ENCODE peak calls at places on chromosome 21, in ten cellular contexts. One of them, this sample, is unnamed.

GRCh38 chr21:23695449-23695848 is 1911.8 kb downstream of the MRPL39 start:
- DNase-seq in pons: no peak
- DNase-seq in HTR-8/SVneo: no peak
- DNase-seq in 8988T: no peak
- DNase-seq in fibroblast of lung: no peak
- DNase-seq in RPMI7951: no peak
- DNase-seq in H9: no peak
- DNase-seq in HS-5: no peak
- DNase-seq in activated CD8-positive, alpha-beta memory T cell treated with anti-CD3 and anti-CD28 coated beads, Interleukin-2, amount 50 U/mL, for 4 hours: no peak
- DNase-seq in left ventricle myocardium superior: no peak
- DNase-seq in this sample: no peak

GRCh38 chr21:41739936-41740335 is 26.9 kb downstream of the RIPK4 start:
- DNase-seq in fibroblast of lung: no peak
- DNase-seq in pons: no peak
- DNase-seq in H9: no peak
- DNase-seq in RPMI7951: no peak
- DNase-seq in HTR-8/SVneo: no peak
- DNase-seq in activated CD8-positive, alpha-beta memory T cell treated with anti-CD3 and anti-CD28 coated beads, Interleukin-2, amount 50 U/mL, for 4 hours: no peak
- DNase-seq in 8988T: no peak
- DNase-seq in left ventricle myocardium superior: no peak
- DNase-seq in HS-5: no peak
- DNase-seq in this sample: no peak

GRCh38 chr21:35578831-35579470 is 481.4 kb downstream of the SETD4 start:
- DNase-seq in left ventricle myocardium superior: no peak
- DNase-seq in fibroblast of lung: peak; percentile 68
- DNase-seq in RPMI7951: peak; percentile 63
- DNase-seq in 8988T: no peak
- DNase-seq in H9: no peak
- DNase-seq in HS-5: no peak
- DNase-seq in HTR-8/SVneo: no peak
- DNase-seq in pons: no peak
- DNase-seq in activated CD8-positive, alpha-beta memory T cell treated with anti-CD3 and anti-CD28 coated beads, Interleukin-2, amount 50 U/mL, for 4 hours: no peak
- DNase-seq in this sample: no peak

GRCh38 chr21:44993321-44994015 is 53.6 kb downstream of the SLX9 start:
- DNase-seq in left ventricle myocardium superior: peak; percentile 31
- DNase-seq in H9: no peak
- DNase-seq in activated CD8-positive, alpha-beta memory T cell treated with anti-CD3 and anti-CD28 coated beads, Interleukin-2, amount 50 U/mL, for 4 hours: no peak
- DNase-seq in HTR-8/SVneo: no peak
- DNase-seq in HS-5: no peak
- DNase-seq in fibroblast of lung: no peak
- DNase-seq in pons: no peak
- DNase-seq in 8988T: no peak
- DNase-seq in RPMI7951: no peak
- DNase-seq in this sample: no peak

GRCh38 chr21:28516996-28517592 is 475.6 kb downstream of the LTN1 start:
- DNase-seq in pons: peak; percentile 54
- DNase-seq in H9: peak; percentile 92
- DNase-seq in RPMI7951: peak; percentile 2
- DNase-seq in HS-5: no peak
- DNase-seq in activated CD8-positive, alpha-beta memory T cell treated with anti-CD3 and anti-CD28 coated beads, Interleukin-2, amount 50 U/mL, for 4 hours: peak; percentile 60
- DNase-seq in HTR-8/SVneo: peak; percentile 36
- DNase-seq in left ventricle myocardium superior: peak; percentile 79
- DNase-seq in 8988T: peak; percentile 4
- DNase-seq in fibroblast of lung: peak; percentile 47
- DNase-seq in this sample: no peak

GRCh38 chr21:43289966-43290365 is 121.2 kb downstream of the CRYAA start:
- DNase-seq in pons: no peak
- DNase-seq in HS-5: no peak
- DNase-seq in activated CD8-positive, alpha-beta memory T cell treated with anti-CD3 and anti-CD28 coated beads, Interleukin-2, amount 50 U/mL, for 4 hours: no peak
- DNase-seq in fibroblast of lung: no peak
- DNase-seq in RPMI7951: no peak
- DNase-seq in 8988T: no peak
- DNase-seq in HTR-8/SVneo: no peak
- DNase-seq in left ventricle myocardium superior: peak; percentile 8
- DNase-seq in H9: no peak
- DNase-seq in this sample: no peak

GRCh38 chr21:46594276-46594675 is 10.6 kb downstream of the S100B start:
- DNase-seq in activated CD8-positive, alpha-beta memory T cell treated with anti-CD3 and anti-CD28 coated beads, Interleukin-2, amount 50 U/mL, for 4 hours: no peak
- DNase-seq in RPMI7951: no peak
- DNase-seq in left ventricle myocardium superior: no peak
- DNase-seq in pons: no peak
- DNase-seq in fibroblast of lung: no peak
- DNase-seq in HS-5: no peak
- DNase-seq in HTR-8/SVneo: no peak
- DNase-seq in 8988T: no peak
- DNase-seq in H9: no peak
- DNase-seq in this sample: no peak

GRCh38 chr21:45497846-45498645 is 44.2 kb downstream of the SLC19A1 start:
- DNase-seq in H9: no peak
- DNase-seq in 8988T: no peak
- DNase-seq in pons: no peak
- DNase-seq in left ventricle myocardium superior: peak; percentile 26
- DNase-seq in fibroblast of lung: no peak
- DNase-seq in RPMI7951: no peak
- DNase-seq in HTR-8/SVneo: no peak
- DNase-seq in HS-5: no peak
- DNase-seq in activated CD8-positive, alpha-beta memory T cell treated with anti-CD3 and anti-CD28 coated beads, Interleukin-2, amount 50 U/mL, for 4 hours: peak; percentile 12
- DNase-seq in this sample: no peak

GRCh38 chr21:44525431-44526095 is 14.4 kb downstream of the KRTAP10-1 start:
- DNase-seq in activated CD8-positive, alpha-beta memory T cell treated with anti-CD3 and anti-CD28 coated beads, Interleukin-2, amount 50 U/mL, for 4 hours: peak; percentile 4
- DNase-seq in fibroblast of lung: no peak
- DNase-seq in left ventricle myocardium superior: peak; percentile 20
- DNase-seq in RPMI7951: no peak
- DNase-seq in HTR-8/SVneo: no peak
- DNase-seq in HS-5: no peak
- DNase-seq in pons: no peak
- DNase-seq in H9: peak; percentile 27
- DNase-seq in 8988T: no peak
- DNase-seq in this sample: no peak

GRCh38 chr21:46503922-46504539 is 45.3 kb downstream of the DIP2A start:
- DNase-seq in 8988T: no peak
- DNase-seq in fibroblast of lung: no peak
- DNase-seq in pons: no peak
- DNase-seq in HTR-8/SVneo: no peak
- DNase-seq in RPMI7951: no peak
- DNase-seq in H9: no peak
- DNase-seq in left ventricle myocardium superior: no peak
- DNase-seq in HS-5: no peak
- DNase-seq in activated CD8-positive, alpha-beta memory T cell treated with anti-CD3 and anti-CD28 coated beads, Interleukin-2, amount 50 U/mL, for 4 hours: no peak
- DNase-seq in this sample: no peak

GRCh38 chr21:16269497-16269896 is 539.7 kb downstream of the USP25 start:
- DNase-seq in HTR-8/SVneo: no peak
- DNase-seq in pons: no peak
- DNase-seq in H9: no peak
- DNase-seq in HS-5: no peak
- DNase-seq in left ventricle myocardium superior: no peak
- DNase-seq in RPMI7951: no peak
- DNase-seq in activated CD8-positive, alpha-beta memory T cell treated with anti-CD3 and anti-CD28 coated beads, Interleukin-2, amount 50 U/mL, for 4 hours: no peak
- DNase-seq in fibroblast of lung: no peak
- DNase-seq in 8988T: no peak
- DNase-seq in this sample: no peak

GRCh38 chr21:14690886-14691285 is 144.8 kb upstream of the SAMSN1 start:
- DNase-seq in pons: no peak
- DNase-seq in RPMI7951: no peak
- DNase-seq in H9: no peak
- DNase-seq in HS-5: no peak
- DNase-seq in activated CD8-positive, alpha-beta memory T cell treated with anti-CD3 and anti-CD28 coated beads, Interleukin-2, amount 50 U/mL, for 4 hours: no peak
- DNase-seq in HTR-8/SVneo: no peak
- DNase-seq in fibroblast of lung: no peak
- DNase-seq in 8988T: no peak
- DNase-seq in left ventricle myocardium superior: no peak
- DNase-seq in this sample: no peak

GRCh38 chr21:45644041-45644906 is 749 bp downstream of the PCBP3 start:
- DNase-seq in fibroblast of lung: no peak
- DNase-seq in HS-5: no peak
- DNase-seq in RPMI7951: peak; percentile 35
- DNase-seq in activated CD8-positive, alpha-beta memory T cell treated with anti-CD3 and anti-CD28 coated beads, Interleukin-2, amount 50 U/mL, for 4 hours: no peak
- DNase-seq in pons: no peak
- DNase-seq in 8988T: no peak
- DNase-seq in left ventricle myocardium superior: peak; percentile 50
- DNase-seq in H9: no peak
- DNase-seq in HTR-8/SVneo: no peak
- DNase-seq in this sample: no peak

GRCh38 chr21:45252448-45252925 is 35.2 kb downstream of the POFUT2 start:
- DNase-seq in fibroblast of lung: no peak
- DNase-seq in 8988T: no peak
- DNase-seq in HTR-8/SVneo: no peak
- DNase-seq in activated CD8-positive, alpha-beta memory T cell treated with anti-CD3 and anti-CD28 coated beads, Interleukin-2, amount 50 U/mL, for 4 hours: no peak
- DNase-seq in HS-5: no peak
- DNase-seq in RPMI7951: no peak
- DNase-seq in H9: peak; percentile 16
- DNase-seq in left ventricle myocardium superior: no peak
- DNase-seq in pons: no peak
- DNase-seq in this sample: no peak

GRCh38 chr21:31334648-31335121 is 9.4 kb downstream of the TIAM1 start:
- DNase-seq in HTR-8/SVneo: no peak
- DNase-seq in 8988T: no peak
- DNase-seq in RPMI7951: peak; percentile 53
- DNase-seq in activated CD8-positive, alpha-beta memory T cell treated with anti-CD3 and anti-CD28 coated beads, Interleukin-2, amount 50 U/mL, for 4 hours: no peak
- DNase-seq in pons: no peak
- DNase-seq in HS-5: no peak
- DNase-seq in left ventricle myocardium superior: no peak
- DNase-seq in H9: no peak
- DNase-seq in fibroblast of lung: peak; percentile 61
- DNase-seq in this sample: peak; percentile 89